ENCODE peak calls at places on chromosomes 16 and 17, in seven cellular contexts. I, R, C, Z, T, K and A are unnamed samples.

GRCh38 chr17:28398280-28398981 is 7.6 kb downstream of the SLC46A1 start:
- DNase-seq in I (no peak), R (no peak), C (no peak), Z (peak), T (peak), K (no peak), A (no peak)

GRCh38 chr17:64331946-64332493 is 58.6 kb downstream of the PECAM1 start:
- DNase-seq in I (peak), R (no peak), C (no peak), Z (no peak), T (no peak), K (no peak), A (peak)

GRCh38 chr16:86546638-86547013 is 8.4 kb downstream of the MTHFSD start:
- DNase-seq in I (no peak), R (no peak), C (no peak), Z (no peak), T (no peak), K (no peak), A (no peak)

GRCh38 chr17:36993227-36993626 is 44.5 kb downstream of the AATF start:
- DNase-seq in I (no peak), R (no peak), C (no peak), Z (no peak), T (no peak), K (no peak), A (no peak)

GRCh38 chr17:7579001-7579838 is at the start of gene CD68:
- DNase-seq in I (peak), R (peak), C (peak), Z (peak), T (peak), K (peak), A (peak)

GRCh38 chr17:34582901-34583245 is 3.5 kb downstream of the TMEM132E start:
- DNase-seq in I (no peak), R (no peak), C (no peak), Z (no peak), T (no peak), K (no peak), A (no peak)

GRCh38 chr16:24015923-24016322 is 180.1 kb downstream of the PRKCB start:
- DNase-seq in I (no peak), R (no peak), C (no peak), Z (no peak), T (no peak), K (no peak), A (no peak)

GRCh38 chr17:73265646-73266640 is 4.3 kb upstream of the CPSF4L start:
- DNase-seq in I (no peak), R (no peak), C (no peak), Z (no peak), T (no peak), K (no peak), A (no peak)

GRCh38 chr17:34578016-34578415 is 1.4 kb upstream of the TMEM132E start:
- DNase-seq in I (no peak), R (no peak), C (no peak), Z (no peak), T (no peak), K (no peak), A (no peak)

DNA sequence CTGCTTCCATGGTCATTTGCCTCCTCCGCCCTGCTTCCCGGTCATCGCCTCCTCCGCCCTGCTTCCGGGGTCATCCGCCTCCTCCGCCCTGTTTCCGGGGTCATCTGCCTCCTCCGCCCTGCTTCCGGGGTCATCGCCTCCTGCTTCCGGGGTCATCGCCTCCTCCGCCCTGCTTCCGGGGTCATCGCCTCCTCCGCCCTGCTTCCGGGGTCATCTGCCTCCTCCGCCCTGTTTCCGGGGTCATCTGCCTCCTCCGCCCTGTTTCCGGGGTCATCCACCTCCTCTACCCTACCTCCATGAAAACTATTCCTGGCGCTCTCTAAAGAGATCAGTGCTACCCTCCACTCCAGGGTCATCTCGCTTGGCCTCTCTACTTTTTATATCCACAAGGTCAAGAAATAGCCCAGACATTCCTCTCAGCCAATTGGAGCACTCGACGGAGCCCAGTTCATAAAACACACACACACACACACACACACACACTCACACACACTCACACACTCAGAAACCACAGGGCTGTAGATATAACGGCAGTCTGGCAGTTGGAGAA is 44.8 kb downstream of the TRARG1 start:
- DNase-seq in I (no peak), R (no peak), C (no peak), Z (no peak), T (no peak), K (no peak), A (peak)
- H3K4me3 ChIP-seq in I (no peak), R (no peak), C (no peak), Z (no peak), T (no peak), K (no peak), A (no peak)

DNA sequence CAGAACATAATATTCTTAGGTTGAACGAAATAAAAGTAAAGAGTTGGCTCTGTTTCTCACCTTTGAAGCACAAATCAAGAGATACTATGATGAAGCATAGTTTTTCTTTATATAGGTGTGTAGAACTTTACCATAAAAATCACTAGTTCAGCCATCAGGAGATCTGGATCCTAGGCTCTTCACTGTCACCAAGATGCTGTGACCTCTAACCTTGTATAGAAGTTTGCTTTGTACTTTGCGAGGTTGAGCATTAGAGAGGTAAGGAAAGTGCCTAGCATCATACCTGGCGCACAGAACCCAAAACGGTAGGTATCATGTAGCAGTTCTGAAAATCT is 553 bp upstream of the CDC6 start:
- DNase-seq in I (no peak), R (no peak), C (no peak), Z (no peak), T (no peak), K (no peak), A (no peak)
- H3K4me3 ChIP-seq in I (no peak), R (peak), C (no peak), Z (peak), T (no peak), K (no peak), A (no peak)

DNA sequence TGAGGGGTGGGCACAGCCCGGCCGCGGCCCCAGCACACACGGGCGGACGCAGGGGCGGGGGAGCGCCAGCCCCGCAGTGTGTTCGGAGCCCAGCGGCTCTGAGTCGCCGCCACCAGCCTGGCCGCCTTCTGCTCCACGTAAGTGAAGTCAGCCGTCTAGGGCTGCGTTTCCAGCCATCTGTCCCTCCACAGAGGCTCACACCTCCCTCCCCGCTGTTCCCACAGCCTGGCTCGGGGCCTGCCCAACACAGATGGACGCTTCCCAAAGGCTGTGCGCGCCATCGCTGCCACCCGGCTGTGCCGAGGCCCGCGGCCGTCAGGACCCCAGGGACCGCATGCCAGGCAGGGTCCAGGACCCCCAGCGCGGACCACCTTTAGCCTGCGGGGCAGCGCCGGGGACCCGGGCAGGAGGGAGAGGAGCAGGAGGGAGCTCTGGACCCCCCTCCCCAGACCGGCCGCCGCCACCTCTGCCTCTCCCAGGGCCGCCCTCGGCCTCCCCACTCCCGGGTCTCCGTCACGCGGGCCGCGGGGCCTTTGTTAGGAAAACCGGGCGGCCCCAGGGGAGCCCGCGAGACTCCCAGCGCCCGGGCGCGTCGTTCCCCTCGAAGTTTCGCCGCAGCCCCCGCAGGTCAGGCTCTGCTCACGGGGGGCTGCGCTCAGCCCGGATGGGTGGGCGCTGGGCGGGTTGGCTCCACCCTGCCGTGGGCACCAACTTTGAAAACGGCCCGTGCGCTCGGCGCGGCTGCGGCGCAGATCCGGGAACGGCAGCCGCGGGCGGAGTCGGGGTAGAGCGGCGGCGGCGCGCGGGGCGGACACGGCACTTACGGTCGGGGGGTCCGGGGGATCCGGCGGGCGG is 36.6 kb downstream of the CBFA2T3 start:
- DNase-seq in I (peak), R (no peak), C (no peak), Z (no peak), T (no peak), K (no peak), A (no peak)
- H3K4me3 ChIP-seq in I (peak), R (peak), C (peak), Z (no peak), T (peak), K (peak), A (peak)

GRCh38 chr16:3192476-3193019 is 4.5 kb downstream of the OR1F1 start:
- DNase-seq in I (no peak), R (no peak), C (no peak), Z (no peak), T (no peak), K (no peak), A (no peak)
- H3K4me3 ChIP-seq in I (peak), R (no peak), C (no peak), Z (no peak), T (no peak), K (no peak), A (no peak)

DNA sequence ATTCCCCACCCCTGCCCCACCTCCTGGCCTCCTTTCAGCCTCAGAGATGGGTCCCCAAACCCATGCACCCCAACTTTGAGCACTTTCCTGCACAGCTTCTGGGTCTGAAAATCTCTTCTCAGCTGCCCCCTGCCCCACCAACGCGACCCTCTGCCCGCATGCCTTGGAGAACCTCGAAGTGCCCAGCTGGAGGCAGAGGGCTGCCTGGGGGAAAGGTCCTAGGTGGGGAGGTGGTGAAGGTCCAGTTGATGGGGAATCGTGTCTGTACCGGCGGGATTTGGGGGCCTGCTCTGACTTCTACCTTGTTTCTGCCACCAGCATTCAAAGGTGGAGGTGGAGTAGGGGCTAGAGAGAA is 1.3 kb downstream of the NKD1 start:
- DNase-seq in I (no peak), R (no peak), C (no peak), Z (no peak), T (no peak), K (no peak), A (no peak)
- H3K4me3 ChIP-seq in I (no peak), R (peak), C (peak), Z (no peak), T (peak), K (no peak), A (peak)